ENCODE peak calls at places on chromosomes 7 and 10, in five cellular contexts. U is GM23248, S is HCT116, P is hepatocyte, Y is MM.1S. D is an unnamed sample. For H3K9me2, the result is how much of the 10 kb centered on the place peaks cover.

GRCh38 chr10:78543749-78544446 is 510.2 kb downstream of the RPS24 start:
- DNase-seq in S (no peak), Y (no peak), U (peak), P (peak), D (no peak)

GRCh38 chr10:101031796-101032636 is 982 bp downstream of the SFXN3 start:
- DNase-seq in P (peak), U (peak), S (no peak), Y (no peak), D (no peak)

GRCh38 chr10:122149138-122149606 is 121.9 kb upstream of the BTBD16 start:
- DNase-seq in Y (no peak), S (no peak), U (no peak), P (no peak), D (no peak)

GRCh38 chr7:4683884-4684565 is 1.9 kb downstream of the FOXK1 start:
- DNase-seq in Y (peak), P (peak), U (peak), S (no peak), D (peak)

GRCh38 chr7:4706384-4707032 is 24.4 kb downstream of the FOXK1 start:
- DNase-seq in U (peak), Y (no peak), P (no peak), S (no peak), D (no peak)

GRCh38 chr7:106313456-106313891 is 28.7 kb upstream of the NAMPT start:
- DNase-seq in P (no peak), S (no peak), U (peak), Y (no peak), D (no peak)

GRCh38 chr7:149496642-149497391 is 792 bp downstream of the ZNF746 start:
- DNase-seq in Y (peak), S (no peak), U (peak), P (peak), D (peak)

GRCh38 chr10:128254486-128254885 is 128.3 kb upstream of the MKI67 start:
- DNase-seq in Y (no peak), S (no peak), P (no peak), U (no peak), D (no peak)

GRCh38 chr10:79329529-79329928 is 17.7 kb upstream of the PPIF start:
- DNase-seq in P (no peak), S (no peak), U (no peak), Y (no peak), D (no peak)

GRCh38 chr7:100493476-100494264 is 9.9 kb downstream of the NYAP1 start:
- DNase-seq in P (peak), S (no peak), Y (peak), U (no peak), D (peak)

GRCh38 chr7:21377545-21377944 is 50.3 kb upstream of the SP4 start:
- DNase-seq in Y (no peak), S (peak), U (no peak), P (no peak), D (no peak)

GRCh38 chr10:14478639-14479038 is 147.9 kb upstream of the FRMD4A start:
- DNase-seq in U (peak), Y (peak), S (peak), P (peak), D (peak)

GRCh38 chr10:21160116-21160515 is 263.0 kb upstream of the NEBL start:
- DNase-seq in U (no peak), S (no peak), P (no peak), Y (no peak), D (no peak)

GRCh38 chr7:84844771-84845170 is 342.1 kb downstream of the SEMA3D start:
- DNase-seq in S (no peak), P (no peak), U (no peak), Y (no peak), D (no peak)

GRCh38 chr7:5143935-5144903 is 45.8 kb upstream of the WIPI2 start:
- DNase-seq in U (peak), Y (no peak), P (no peak), S (no peak), D (peak)

DNA sequence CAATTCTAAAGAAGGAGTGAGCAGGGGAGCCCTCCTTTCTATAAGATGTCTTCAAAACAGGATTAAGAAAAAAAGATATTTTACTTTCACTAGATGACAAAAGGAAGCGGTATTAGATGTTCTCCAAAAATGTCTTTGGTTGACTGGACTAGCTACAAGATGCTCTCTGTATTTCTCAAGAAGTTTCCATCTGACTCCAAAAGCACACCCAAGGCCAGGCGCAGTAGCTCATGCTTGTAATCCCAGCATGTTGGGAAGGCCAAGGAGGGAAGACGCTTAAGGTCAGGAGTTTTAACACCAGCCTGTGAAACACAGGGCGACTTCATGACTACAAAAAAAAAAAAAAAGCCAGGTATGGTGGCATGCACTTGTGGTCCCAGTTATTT is 84.5 kb downstream of the PIP4K2A start:
- DNase-seq in Y (peak), S (no peak), U (no peak), P (no peak), D (no peak)
- H3K9me2 ChIP-seq in Y (under half), S (under half), U (under half), P (under half), D (under half)

GRCh38 chr7:131897790-131898165 is 341.4 kb upstream of the PODXL start:
- DNase-seq in Y (no peak), P (no peak), S (no peak), U (no peak), D (no peak)
- H3K9me2 ChIP-seq in Y (under half), P (under half), S (under half), U (under half), D (under half)

GRCh38 chr7:131896189-131896855 is 339.9 kb upstream of the PODXL start:
- DNase-seq in Y (no peak), P (no peak), U (no peak), S (no peak), D (no peak)

GRCh38 chr7:131898418-131898817 is 342.0 kb upstream of the PODXL start:
- DNase-seq in Y (no peak), U (peak), P (no peak), S (no peak), D (no peak)

GRCh38 chr7:131899271-131900030 is 343.0 kb upstream of the PODXL start:
- DNase-seq in S (no peak), Y (no peak), U (peak), P (no peak), D (no peak)

GRCh38 chr7:131895541-131896173 is 339.2 kb upstream of the PODXL start:
- DNase-seq in U (peak), P (peak), S (peak), Y (no peak), D (no peak)

GRCh38 chr7:131897016-131897789 is 340.8 kb upstream of the PODXL start:
- DNase-seq in S (peak), U (peak), P (no peak), Y (no peak), D (no peak)
- H3K9me2 ChIP-seq in S (under half), U (under half), P (under half), Y (under half), D (under half)

GRCh38 chr10:99781734-99782429 is 558 bp upstream of the ABCC2 start:
- DNase-seq in U (no peak), P (no peak), Y (no peak), S (no peak), D (no peak)
- H3K9me2 ChIP-seq in U (under half), P (under half), Y (under half), S (under half), D (under half)

GRCh38 chr7:92898798-92899197 is 62.4 kb upstream of the CDK6 start:
- DNase-seq in P (no peak), U (no peak), S (no peak), Y (no peak), D (no peak)
- H3K9me2 ChIP-seq in P (under half), U (under half), S (under half), Y (under half), D (under half)

GRCh38 chr7:155296788-155297516 is 726 bp upstream of the INSIG1 start:
- DNase-seq in S (no peak), Y (peak), P (peak), U (peak), D (peak)
- H3K9me2 ChIP-seq in S (under half), Y (under half), P (under half), U (under half), D (under half)

D was measured in OCI-LY7.